ENCODE peak calls at places on chromosomes 12 and 14, in four cellular contexts. S is HCT116, I is endothelial cell of umbilical vein, L is fibroblast of lung. W is an unnamed sample.

GRCh38 chr12:114669501-114670256 is 14.3 kb downstream of the TBX3 start:
- DNase-seq in S (no peak), I (no peak), L (peak), W (peak)

GRCh38 chr12:124544983-124545382 is 22.4 kb downstream of the NCOR2 start:
- DNase-seq in I (no peak), L (no peak), S (no peak), W (no peak)

GRCh38 chr12:96249196-96250118 is 55.3 kb downstream of the ELK3 start:
- DNase-seq in S (no peak), I (no peak), L (peak), W (peak)

GRCh38 chr12:107241421-107241820 is 148.1 kb upstream of the CRY1 start:
- DNase-seq in I (no peak), S (no peak), L (no peak), W (no peak)

GRCh38 chr14:89324501-89325298 is 92.3 kb downstream of the FOXN3 start:
- DNase-seq in L (no peak), S (no peak), I (no peak), W (no peak)

GRCh38 chr14:91577632-91578233 is 67.6 kb upstream of the PPP4R3A start:
- DNase-seq in I (no peak), L (no peak), S (no peak), W (no peak)

GRCh38 chr12:14260011-14260993 is 105.2 kb upstream of the ATF7IP start:
- DNase-seq in L (peak), I (peak), S (peak), W (peak)

GRCh38 chr12:16348435-16349131 is 1.1 kb downstream of the MGST1 start:
- DNase-seq in I (peak), S (no peak), L (peak), W (peak)

GRCh38 chr12:93777249-93777648 is 100.1 kb downstream of the CRADD start:
- DNase-seq in S (no peak), I (peak), L (peak), W (peak)

GRCh38 chr12:120831648-120832267 is 72.4 kb downstream of the SPPL3 start:
- DNase-seq in I (no peak), S (no peak), L (peak), W (no peak)

DNA sequence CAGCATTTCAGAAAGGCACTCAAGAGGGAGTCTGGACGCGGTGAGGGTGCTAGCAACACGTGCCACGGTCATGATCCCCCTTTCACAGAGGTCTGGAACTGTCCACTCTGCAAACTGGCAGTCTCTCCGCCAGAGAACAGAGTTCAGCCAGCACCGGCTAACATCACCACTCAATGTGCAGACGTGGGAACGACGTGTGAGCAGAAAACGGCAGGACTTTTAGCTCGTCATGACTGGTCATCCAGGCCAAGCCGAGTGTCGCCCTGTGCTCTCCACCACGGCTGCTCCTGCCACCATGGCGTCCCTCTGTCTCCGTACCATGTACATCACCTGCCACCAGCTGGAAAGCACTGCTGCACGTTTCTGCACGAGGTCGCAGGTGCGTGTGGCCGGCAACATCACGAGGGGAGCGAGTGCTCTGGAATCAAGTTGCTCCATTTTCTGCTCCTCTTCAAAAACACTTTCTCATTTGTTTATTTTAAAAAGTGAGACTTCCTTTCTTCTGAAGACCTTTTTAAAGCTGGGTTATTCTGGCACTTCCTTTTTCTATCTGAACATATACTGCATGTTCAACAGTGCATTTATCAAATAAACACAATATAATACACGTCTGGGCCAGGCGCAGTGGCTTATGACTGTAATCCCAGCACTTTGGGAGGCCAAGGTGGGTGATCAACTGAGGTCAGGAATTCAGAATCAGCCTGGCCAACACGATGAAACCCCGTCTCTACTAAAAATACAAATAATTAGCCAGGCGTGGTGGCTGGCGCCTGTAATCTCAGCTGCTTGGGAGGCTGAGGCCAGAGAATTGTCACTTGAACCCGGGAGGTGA is 28.0 kb downstream of the SLC15A4 start:
- DNase-seq in S (no peak), I (peak), L (no peak), W (no peak)
- H3K9ac ChIP-seq in S (no peak), I (no peak), L (no peak), W (no peak)

GRCh38 chr14:103828315-103828967 is 18.9 kb downstream of the PPP1R13B start:
- DNase-seq in I (peak), S (no peak), L (peak), W (peak)
- TF ChIP-seq EZH2 in I (no peak), S (no peak), L (no peak), W (no peak)

DNA sequence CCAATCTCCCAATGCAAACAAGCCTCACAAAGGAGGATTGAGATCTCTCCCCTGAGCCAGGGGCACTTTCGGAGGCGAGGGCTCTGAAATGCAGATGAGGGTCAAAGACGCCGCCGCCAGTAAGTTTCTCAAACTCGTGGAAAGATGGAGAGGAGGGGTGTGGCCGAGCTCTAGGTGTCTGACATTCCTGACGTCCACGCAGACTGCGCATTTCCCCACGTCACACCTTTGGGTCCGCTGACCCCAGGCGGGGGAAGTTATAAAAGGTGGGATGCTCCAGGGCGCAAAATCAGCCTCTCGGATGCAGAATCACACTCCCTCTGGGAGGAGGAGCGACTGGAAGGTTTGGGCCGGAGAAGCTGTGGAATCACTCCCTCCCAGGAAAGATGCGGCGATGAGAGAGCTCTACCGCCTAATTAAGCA is 2.1 kb downstream of the COL2A1 start:
- DNase-seq in L (peak), S (no peak), I (no peak), W (peak)
- H3K9ac ChIP-seq in L (no peak), S (peak), I (no peak), W (no peak)

GRCh38 chr14:103091041-103091882 is 3.3 kb upstream of the EXOC3L4 start:
- DNase-seq in I (no peak), L (peak), S (no peak), W (peak)
- TF ChIP-seq EZH2 in I (no peak), L (no peak), S (no peak), W (no peak)

GRCh38 chr12:52185400-52185967 is 6.3 kb downstream of the KRT80 start:
- DNase-seq in L (no peak), I (no peak), S (no peak), W (no peak)
- H3K9ac ChIP-seq in L (no peak), I (peak), S (no peak), W (no peak)

DNA sequence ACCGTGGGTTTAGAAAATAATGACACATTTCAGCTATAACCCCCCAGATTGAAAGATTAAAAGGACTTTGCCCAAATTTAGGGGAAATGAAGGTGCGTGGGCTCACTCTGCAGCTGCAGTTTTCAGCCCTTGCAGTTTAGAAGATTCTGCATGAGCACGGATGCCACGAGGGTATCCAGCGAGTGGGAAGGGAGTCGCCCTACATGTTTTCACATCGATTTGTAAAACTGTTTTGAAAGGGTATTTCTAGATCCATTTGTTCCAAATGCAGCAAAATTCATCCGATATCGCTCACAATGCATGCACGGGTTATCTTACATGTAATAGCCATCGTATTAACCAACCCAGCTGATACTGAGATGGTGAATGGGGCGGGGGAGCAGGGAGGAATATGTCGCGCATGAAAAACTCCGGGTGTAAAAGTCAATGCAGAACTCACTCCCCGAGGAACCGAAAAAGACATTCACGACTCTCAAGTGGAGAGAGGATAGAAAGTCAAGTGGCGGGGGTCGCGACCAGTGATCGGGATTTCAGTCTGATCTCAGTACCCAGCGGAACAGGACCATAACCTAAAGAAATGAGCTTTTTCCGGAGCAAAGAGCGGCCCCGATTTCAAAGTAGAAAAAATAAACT is 4.9 kb upstream of the CCND2 start:
- DNase-seq in L (no peak), I (peak), S (no peak), W (peak)
- TF ChIP-seq EZH2 in L (peak), I (peak), S (no peak), W (peak)

DNA sequence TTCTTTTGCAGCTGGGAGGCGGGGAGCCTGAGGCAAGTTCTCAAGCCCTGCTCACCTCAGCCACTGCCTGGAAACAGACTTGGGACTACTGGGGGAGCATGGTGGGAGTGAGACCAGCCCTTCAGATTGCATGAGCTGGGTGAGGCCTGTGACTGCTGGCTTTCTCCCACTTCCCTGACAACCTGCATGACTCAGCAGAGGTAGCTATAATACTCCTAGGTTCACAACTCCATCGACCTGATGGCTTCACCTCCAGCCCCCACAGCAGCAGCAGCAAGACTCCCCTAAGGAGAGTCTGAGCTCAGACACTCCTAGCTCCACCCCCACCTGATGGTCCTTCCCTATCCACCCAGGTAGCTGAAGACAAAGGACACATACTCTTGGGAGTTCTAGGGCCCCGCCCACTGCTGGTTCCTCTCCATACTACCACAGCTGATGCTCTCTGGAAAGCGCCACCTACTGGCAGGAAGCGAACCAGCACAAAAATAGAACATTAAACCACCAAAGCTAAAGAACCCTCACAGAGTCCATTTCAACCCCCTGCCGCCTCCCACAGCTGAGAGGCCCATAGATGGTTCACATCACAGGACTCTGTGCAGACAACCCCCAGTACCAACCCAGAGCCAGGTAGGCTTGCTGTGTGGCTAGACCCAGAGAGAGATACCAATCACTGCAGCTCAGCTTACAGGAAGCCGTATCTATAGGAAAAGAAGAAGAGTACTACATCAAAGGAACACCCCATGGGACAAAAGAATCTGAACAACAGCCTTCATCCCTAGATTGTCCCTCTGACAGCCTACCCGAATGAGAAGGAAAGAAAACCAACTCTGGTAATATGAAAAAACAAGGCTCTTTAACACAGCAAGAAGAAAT is 68.7 kb downstream of the RPAP3 start:
- DNase-seq in L (no peak), I (no peak), S (peak), W (peak)
- H3K9ac ChIP-seq in L (no peak), I (no peak), S (peak), W (no peak)

DNA sequence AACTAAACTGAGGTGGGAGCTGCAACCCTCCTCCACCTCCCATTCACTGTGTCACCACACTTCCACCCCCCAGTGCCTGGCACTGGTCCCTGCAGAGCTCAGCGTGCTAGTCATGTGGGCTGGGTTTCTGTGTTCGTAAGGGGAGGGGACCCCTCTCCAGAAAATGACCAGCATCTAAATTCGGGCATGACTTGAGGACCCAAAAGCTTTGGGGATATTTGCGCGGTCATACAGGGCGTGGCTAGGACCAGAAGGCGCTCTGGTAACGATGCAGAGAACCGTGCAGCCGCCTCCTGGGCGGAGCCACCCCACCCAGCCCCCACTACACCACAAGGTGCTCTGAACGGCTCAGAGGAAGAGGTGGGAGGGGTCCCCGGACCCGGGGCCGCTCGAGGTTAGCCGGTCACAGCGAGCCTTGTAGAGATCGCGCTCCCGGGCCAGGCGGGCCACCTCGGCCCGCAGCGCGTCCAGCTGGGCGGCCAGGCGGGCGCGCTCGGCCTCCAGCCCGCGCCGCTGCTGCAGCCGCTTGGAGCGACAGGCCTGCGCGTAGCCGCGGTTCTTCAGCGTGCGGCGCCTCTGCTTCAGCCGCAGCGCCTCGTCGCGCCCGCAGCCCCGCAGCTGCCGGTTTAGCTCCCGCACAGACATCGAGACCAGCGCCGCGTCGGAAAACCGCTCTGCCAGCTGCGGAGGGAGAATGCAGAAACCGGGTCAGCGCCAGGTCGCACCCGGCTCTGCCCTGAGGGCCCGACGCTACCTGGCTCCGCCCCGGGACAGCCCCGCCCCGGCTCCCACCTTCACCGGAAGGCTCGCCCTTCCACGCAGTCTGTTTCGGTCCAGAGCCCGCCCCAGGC is 9.8 kb downstream of the CPNE6 start:
- DNase-seq in I (peak), S (no peak), L (peak), W (peak)
- TF ChIP-seq EZH2 in I (peak), S (no peak), L (peak), W (no peak)

W was measured in GM23248.